ENCODE peak calls at places on chromosomes 7 and 10, in five cellular contexts. One of them, this sample, is unnamed.

GRCh38 chr10:95309958-95310357 is 19.2 kb upstream of the PDLIM1 start:
- DNase-seq in IMR-90: no peak
- DNase-seq in activated naive CD4-positive, alpha-beta T cell treated with anti-CD3 and anti-CD28 coated beads for 36 hours: no peak
- DNase-seq in T-cell: no peak
- DNase-seq in amniotic epithelial cell: no peak
- DNase-seq in this sample: no peak

GRCh38 chr10:119370972-119371703 is 163.8 kb downstream of the GRK5 start:
- DNase-seq in IMR-90: peak
- DNase-seq in activated naive CD4-positive, alpha-beta T cell treated with anti-CD3 and anti-CD28 coated beads for 36 hours: no peak
- DNase-seq in T-cell: no peak
- DNase-seq in amniotic epithelial cell: no peak
- DNase-seq in this sample: no peak

GRCh38 chr10:29386347-29386999 is 97.6 kb downstream of the LYZL1 start:
- DNase-seq in IMR-90: peak
- DNase-seq in activated naive CD4-positive, alpha-beta T cell treated with anti-CD3 and anti-CD28 coated beads for 36 hours: peak
- DNase-seq in T-cell: no peak
- DNase-seq in amniotic epithelial cell: peak
- DNase-seq in this sample: peak

GRCh38 chr10:116970050-116970449 is 34.9 kb downstream of the SHTN1 start:
- DNase-seq in IMR-90: no peak
- DNase-seq in activated naive CD4-positive, alpha-beta T cell treated with anti-CD3 and anti-CD28 coated beads for 36 hours: no peak
- DNase-seq in T-cell: no peak
- DNase-seq in amniotic epithelial cell: no peak
- DNase-seq in this sample: no peak

GRCh38 chr7:136053689-136054485 is 76.7 kb upstream of the MTPN start:
- DNase-seq in IMR-90: no peak
- DNase-seq in activated naive CD4-positive, alpha-beta T cell treated with anti-CD3 and anti-CD28 coated beads for 36 hours: no peak
- DNase-seq in T-cell: no peak
- DNase-seq in amniotic epithelial cell: no peak
- DNase-seq in this sample: no peak

GRCh38 chr7:150936018-150936417 is 42.1 kb downstream of the KCNH2 start:
- DNase-seq in IMR-90: no peak
- DNase-seq in activated naive CD4-positive, alpha-beta T cell treated with anti-CD3 and anti-CD28 coated beads for 36 hours: no peak
- DNase-seq in T-cell: no peak
- DNase-seq in amniotic epithelial cell: no peak
- DNase-seq in this sample: no peak

GRCh38 chr7:55271069-55271468 is 94.1 kb upstream of the LANCL2 start:
- DNase-seq in IMR-90: peak
- DNase-seq in activated naive CD4-positive, alpha-beta T cell treated with anti-CD3 and anti-CD28 coated beads for 36 hours: no peak
- DNase-seq in T-cell: no peak
- DNase-seq in amniotic epithelial cell: no peak
- DNase-seq in this sample: no peak

GRCh38 chr7:116552616-116553015 is 27.8 kb downstream of the CAV1 start:
- DNase-seq in IMR-90: peak
- DNase-seq in activated naive CD4-positive, alpha-beta T cell treated with anti-CD3 and anti-CD28 coated beads for 36 hours: no peak
- DNase-seq in T-cell: no peak
- DNase-seq in amniotic epithelial cell: no peak
- DNase-seq in this sample: peak

GRCh38 chr7:65239707-65240352 is 133.8 kb upstream of the ZNF92 start:
- DNase-seq in IMR-90: no peak
- DNase-seq in activated naive CD4-positive, alpha-beta T cell treated with anti-CD3 and anti-CD28 coated beads for 36 hours: no peak
- DNase-seq in T-cell: no peak
- DNase-seq in amniotic epithelial cell: no peak
- DNase-seq in this sample: peak

GRCh38 chr10:6786579-6787031 is 206.5 kb upstream of the PRKCQ start:
- DNase-seq in IMR-90: peak
- DNase-seq in activated naive CD4-positive, alpha-beta T cell treated with anti-CD3 and anti-CD28 coated beads for 36 hours: no peak
- DNase-seq in T-cell: no peak
- DNase-seq in amniotic epithelial cell: peak
- DNase-seq in this sample: peak

GRCh38 chr7:1175967-1176851 is 16.2 kb upstream of the ZFAND2A start:
- DNase-seq in IMR-90: peak
- DNase-seq in activated naive CD4-positive, alpha-beta T cell treated with anti-CD3 and anti-CD28 coated beads for 36 hours: peak
- DNase-seq in T-cell: peak
- DNase-seq in amniotic epithelial cell: peak
- DNase-seq in this sample: peak

GRCh38 chr7:90701021-90701420 is 104.9 kb downstream of the CDK14 start:
- DNase-seq in IMR-90: no peak
- DNase-seq in activated naive CD4-positive, alpha-beta T cell treated with anti-CD3 and anti-CD28 coated beads for 36 hours: no peak
- DNase-seq in T-cell: no peak
- DNase-seq in amniotic epithelial cell: no peak
- DNase-seq in this sample: no peak

GRCh38 chr7:154255324-154255723 is 203.1 kb downstream of the DPP6 start:
- DNase-seq in IMR-90: no peak
- DNase-seq in activated naive CD4-positive, alpha-beta T cell treated with anti-CD3 and anti-CD28 coated beads for 36 hours: no peak
- DNase-seq in T-cell: no peak
- DNase-seq in amniotic epithelial cell: no peak
- DNase-seq in this sample: no peak

GRCh38 chr7:40546616-40547501 is 412.1 kb downstream of the SUGCT start:
- DNase-seq in IMR-90: peak
- DNase-seq in activated naive CD4-positive, alpha-beta T cell treated with anti-CD3 and anti-CD28 coated beads for 36 hours: no peak
- DNase-seq in T-cell: no peak
- DNase-seq in amniotic epithelial cell: no peak
- DNase-seq in this sample: peak

GRCh38 chr10:89861584-89862287 is 160.3 kb downstream of the KIF20B start:
- DNase-seq in IMR-90: peak
- DNase-seq in activated naive CD4-positive, alpha-beta T cell treated with anti-CD3 and anti-CD28 coated beads for 36 hours: peak
- DNase-seq in T-cell: no peak
- DNase-seq in amniotic epithelial cell: peak
- DNase-seq in this sample: peak

GRCh38 chr7:130990178-130990832 is 256.3 kb upstream of the KLF14 start:
- DNase-seq in IMR-90: no peak
- DNase-seq in activated naive CD4-positive, alpha-beta T cell treated with anti-CD3 and anti-CD28 coated beads for 36 hours: peak
- DNase-seq in T-cell: no peak
- DNase-seq in amniotic epithelial cell: no peak
- DNase-seq in this sample: no peak

GRCh38 chr7:15839415-15840100 is 153.1 kb upstream of the MEOX2 start:
- DNase-seq in IMR-90: no peak
- DNase-seq in activated naive CD4-positive, alpha-beta T cell treated with anti-CD3 and anti-CD28 coated beads for 36 hours: no peak
- DNase-seq in T-cell: no peak
- DNase-seq in amniotic epithelial cell: peak
- DNase-seq in this sample: peak

GRCh38 chr7:584122-584465 is 64.4 kb upstream of the PDGFA start:
- DNase-seq in IMR-90: no peak
- DNase-seq in activated naive CD4-positive, alpha-beta T cell treated with anti-CD3 and anti-CD28 coated beads for 36 hours: peak
- DNase-seq in T-cell: peak
- DNase-seq in amniotic epithelial cell: no peak
- DNase-seq in this sample: peak

GRCh38 chr10:76311752-76312699 is 880.6 kb downstream of the LRMDA start:
- DNase-seq in IMR-90: no peak
- DNase-seq in activated naive CD4-positive, alpha-beta T cell treated with anti-CD3 and anti-CD28 coated beads for 36 hours: peak
- DNase-seq in T-cell: no peak
- DNase-seq in amniotic epithelial cell: peak
- DNase-seq in this sample: peak

GRCh38 chr7:90596745-90597526 is 815 bp downstream of the CDK14 start:
- DNase-seq in IMR-90: peak
- DNase-seq in activated naive CD4-positive, alpha-beta T cell treated with anti-CD3 and anti-CD28 coated beads for 36 hours: no peak
- DNase-seq in T-cell: no peak
- DNase-seq in amniotic epithelial cell: peak
- DNase-seq in this sample: peak

GRCh38 chr10:104337985-104338735 is at the start of gene ITPRIP:
- DNase-seq in IMR-90: peak
- DNase-seq in activated naive CD4-positive, alpha-beta T cell treated with anti-CD3 and anti-CD28 coated beads for 36 hours: peak
- DNase-seq in T-cell: peak
- DNase-seq in amniotic epithelial cell: peak
- DNase-seq in this sample: peak

GRCh38 chr7:149818536-149818840 is 19.7 kb upstream of the ZNF862 start:
- DNase-seq in IMR-90: no peak
- DNase-seq in activated naive CD4-positive, alpha-beta T cell treated with anti-CD3 and anti-CD28 coated beads for 36 hours: no peak
- DNase-seq in T-cell: no peak
- DNase-seq in amniotic epithelial cell: no peak
- DNase-seq in this sample: no peak

GRCh38 chr7:23471090-23471859 is 984 bp upstream of the IGF2BP3 start:
- DNase-seq in IMR-90: peak
- DNase-seq in activated naive CD4-positive, alpha-beta T cell treated with anti-CD3 and anti-CD28 coated beads for 36 hours: peak
- DNase-seq in T-cell: no peak
- DNase-seq in amniotic epithelial cell: peak
- DNase-seq in this sample: peak

GRCh38 chr10:124943301-124944092 is 1.6 kb downstream of the ZRANB1 start:
- DNase-seq in IMR-90: peak
- DNase-seq in activated naive CD4-positive, alpha-beta T cell treated with anti-CD3 and anti-CD28 coated beads for 36 hours: no peak
- DNase-seq in T-cell: no peak
- DNase-seq in amniotic epithelial cell: peak
- DNase-seq in this sample: peak

GRCh38 chr7:30226593-30227268 is 57.7 kb upstream of the ZNRF2 start:
- DNase-seq in IMR-90: no peak
- DNase-seq in activated naive CD4-positive, alpha-beta T cell treated with anti-CD3 and anti-CD28 coated beads for 36 hours: no peak
- DNase-seq in T-cell: no peak
- DNase-seq in amniotic epithelial cell: no peak
- DNase-seq in this sample: peak